ENCODE peak calls at places on chromosomes 5 and 9, in ten cellular contexts. T, U, O, V, C, E, K, W, J and N are unnamed samples.

GRCh38 chr5:5422819-5423515 is 490 bp downstream of the ICE1 start:
- DNase-seq in T (no peak), U (no peak), O (no peak), V (peak; percentile 13), C (no peak), E (no peak), K (no peak), W (no peak), J (no peak), N (peak; percentile 10)

GRCh38 chr5:98463676-98464075 is 309.8 kb upstream of the RGMB start:
- DNase-seq in T (no peak), U (no peak), O (no peak), V (no peak), C (no peak), E (no peak), K (no peak), W (no peak), J (no peak), N (no peak)

GRCh38 chr5:127015716-127016115 is 14.6 kb downstream of the MARCHF3 start:
- DNase-seq in T (no peak), U (no peak), O (no peak), V (no peak), C (no peak), E (no peak), K (no peak), W (no peak), J (no peak), N (no peak)

GRCh38 chr5:13976867-13977479 is 32.5 kb upstream of the DNAH5 start:
- DNase-seq in T (peak; percentile 68), U (no peak), O (no peak), V (peak; percentile 65), C (peak; percentile 35), E (no peak), K (peak; percentile 41), W (no peak), J (no peak), N (peak; percentile 48)

GRCh38 chr5:152542741-152543140 is 137.7 kb upstream of the NMUR2 start:
- DNase-seq in T (no peak), U (no peak), O (no peak), V (peak; percentile 12), C (no peak), E (no peak), K (peak; percentile 61), W (no peak), J (no peak), N (peak; percentile 41)

GRCh38 chr9:84966876-84967830 is 297.6 kb downstream of the NTRK2 start:
- DNase-seq in T (no peak), U (no peak), O (no peak), V (no peak), C (peak; percentile 58), E (no peak), K (peak; percentile 66), W (no peak), J (no peak), N (no peak)

GRCh38 chr9:121767176-121767769 is 115.8 kb downstream of the DAB2IP start:
- DNase-seq in T (no peak), U (no peak), O (no peak), V (no peak), C (no peak), E (no peak), K (no peak), W (no peak), J (no peak), N (no peak)

GRCh38 chr9:85645909-85646627 is 95.7 kb downstream of the AGTPBP1 start:
- DNase-seq in T (no peak), U (no peak), O (no peak), V (no peak), C (no peak), E (no peak), K (no peak), W (no peak), J (no peak), N (no peak)

GRCh38 chr5:50702615-50703325 is 36.3 kb downstream of the PARP8 start:
- DNase-seq in T (no peak), U (no peak), O (no peak), V (no peak), C (no peak), E (no peak), K (no peak), W (no peak), J (no peak), N (no peak)

GRCh38 chr5:23332650-23333251 is 174.7 kb upstream of the PRDM9 start:
- DNase-seq in T (peak; percentile 14), U (no peak), O (no peak), V (peak; percentile 19), C (no peak), E (no peak), K (no peak), W (no peak), J (no peak), N (no peak)

GRCh38 chr5:68074048-68074632 is 141.4 kb upstream of the PIK3R1 start:
- DNase-seq in T (no peak), U (no peak), O (no peak), V (no peak), C (no peak), E (no peak), K (no peak), W (no peak), J (no peak), N (no peak)

GRCh38 chr9:91905958-91906585 is 44.0 kb downstream of the ROR2 start:
- DNase-seq in T (no peak), U (no peak), O (no peak), V (peak; percentile 6), C (no peak), E (no peak), K (no peak), W (peak; percentile 29), J (no peak), N (no peak)

GRCh38 chr9:135036861-135037465 is 50.5 kb upstream of the OLFM1 start:
- DNase-seq in T (no peak), U (no peak), O (no peak), V (no peak), C (no peak), E (no peak), K (no peak), W (no peak), J (peak; percentile 18), N (no peak)

GRCh38 chr5:132271251-132272246 is 14.1 kb downstream of the PDLIM4 start:
- DNase-seq in T (no peak), U (no peak), O (no peak), V (no peak), C (no peak), E (no peak), K (no peak), W (no peak), J (no peak), N (no peak)

GRCh38 chr9:71652480-71652879 is 115.8 kb downstream of the CEMIP2 start:
- DNase-seq in T (no peak), U (no peak), O (no peak), V (no peak), C (no peak), E (no peak), K (no peak), W (no peak), J (no peak), N (no peak)

GRCh38 chr9:94916956-94917355 is 190.5 kb downstream of the AOPEP start:
- DNase-seq in T (peak; percentile 17), U (no peak), O (no peak), V (no peak), C (no peak), E (no peak), K (no peak), W (no peak), J (no peak), N (peak; percentile 84)

GRCh38 chr9:110599468-110599867 is 19.9 kb upstream of the SVEP1 start:
- DNase-seq in T (no peak), U (no peak), O (no peak), V (no peak), C (no peak), E (no peak), K (no peak), W (no peak), J (no peak), N (no peak)

GRCh38 chr5:172180936-172181335 is 7.1 kb downstream of the STK10 start:
- DNase-seq in T (no peak), U (no peak), O (no peak), V (no peak), C (no peak), E (no peak), K (no peak), W (peak; percentile 33), J (no peak), N (no peak)

GRCh38 chr5:95949810-95950209 is 11.8 kb downstream of the ELL2 start:
- DNase-seq in T (no peak), U (no peak), O (no peak), V (no peak), C (no peak), E (no peak), K (no peak), W (no peak), J (no peak), N (no peak)

GRCh38 chr5:5306696-5307095 is 115.8 kb upstream of the ICE1 start:
- DNase-seq in T (no peak), U (no peak), O (no peak), V (no peak), C (no peak), E (no peak), K (no peak), W (no peak), J (no peak), N (no peak)

GRCh38 chr5:24110019-24110615 is 534.7 kb downstream of the CDH10 start:
- DNase-seq in T (peak; percentile 65), U (no peak), O (no peak), V (peak; percentile 42), C (no peak), E (no peak), K (no peak), W (no peak), J (no peak), N (peak; percentile 14)

GRCh38 chr5:95838552-95838951 is 16.0 kb upstream of the GLRX start:
- DNase-seq in T (no peak), U (no peak), O (no peak), V (no peak), C (no peak), E (no peak), K (no peak), W (no peak), J (no peak), N (no peak)